ENCODE peak calls at places on chromosome 17, in seven cellular contexts. U, Z, A, T, L, C and J are unnamed samples.
A peak's percentile ranks its signal among the peaks of the same experiment; 100 is the strongest.

GRCh38 chr17:54924405-54924804 is 23.8 kb downstream of the TOM1L1 start:
- DNase-seq in T (no peak), C (no peak), U (no peak), A (no peak), Z (no peak), L (no peak), J (no peak)

GRCh38 chr17:80705988-80706387 is 161.3 kb downstream of the RPTOR start:
- DNase-seq in A (no peak), U (no peak), L (no peak), Z (no peak), C (no peak), T (no peak), J (no peak)

GRCh38 chr17:266219-266618 is 84.8 kb upstream of the DOC2B start:
- DNase-seq in Z (no peak), T (no peak), L (no peak), U (no peak), C (no peak), A (no peak), J (no peak)

GRCh38 chr17:33667052-33667509 is 374.0 kb upstream of the ASIC2 start:
- DNase-seq in T (no peak), L (no peak), U (peak; percentile 48), Z (no peak), A (no peak), C (no peak), J (no peak)

GRCh38 chr17:73801455-73802100 is 157.3 kb upstream of the SDK2 start:
- DNase-seq in L (no peak), A (no peak), U (no peak), C (no peak), T (no peak), Z (no peak), J (no peak)

GRCh38 chr17:69733171-69734014 is 318.9 kb downstream of the MAP2K6 start:
- DNase-seq in U (no peak), L (no peak), T (no peak), C (peak; percentile 39), Z (peak; percentile 8), A (no peak), J (no peak)

GRCh38 chr17:74814453-74814852 is 38.3 kb upstream of the NAT9 start:
- DNase-seq in L (no peak), A (no peak), Z (no peak), T (no peak), U (no peak), C (no peak), J (no peak)

GRCh38 chr17:59743842-59744241 is 36.4 kb downstream of the VMP1 start:
- DNase-seq in C (no peak), U (no peak), Z (no peak), L (no peak), T (no peak), A (no peak), J (no peak)

GRCh38 chr17:63988741-63989621 is 9.2 kb upstream of the PRR29 start:
- DNase-seq in L (no peak), U (no peak), Z (no peak), C (no peak), A (peak; percentile 45), T (no peak), J (no peak)

GRCh38 chr17:40514013-40514875 is 12.8 kb upstream of the TNS4 start:
- DNase-seq in C (no peak), A (no peak), L (no peak), T (no peak), U (no peak), Z (no peak), J (no peak)

GRCh38 chr17:73432624-73433190 is 120.9 kb upstream of the CDC42EP4 start:
- DNase-seq in L (no peak), T (no peak), U (no peak), Z (no peak), C (no peak), A (no peak), J (no peak)

GRCh38 chr17:82775033-82775823 is 23.4 kb downstream of the TBCD start:
- DNase-seq in C (no peak), U (no peak), T (peak; percentile 74), A (peak; percentile 83), Z (peak; percentile 95), L (peak; percentile 24), J (no peak)

GRCh38 chr17:63700528-63701441 is 860 bp upstream of the LIMD2 start:
- DNase-seq in U (no peak), A (peak; percentile 75), Z (no peak), T (no peak), C (no peak), L (no peak), J (peak; percentile 46)

GRCh38 chr17:6524520-6524919 is 31.8 kb downstream of the PITPNM3 start:
- DNase-seq in A (no peak), C (peak; percentile 47), L (peak; percentile 37), Z (peak; percentile 55), U (no peak), T (no peak), J (no peak)
- TF ChIP-seq REST in A (no peak), C (no peak), L (no peak), Z (no peak), U (no peak), T (no peak), J (no peak)

GRCh38 chr17:20143740-20144139 is 134.6 kb downstream of the SPECC1 start:
- DNase-seq in U (no peak), L (no peak), A (peak; percentile 10), T (no peak), C (no peak), Z (no peak), J (no peak)
- TF ChIP-seq REST in U (no peak), L (no peak), A (no peak), T (no peak), C (no peak), Z (no peak), J (no peak)

GRCh38 chr17:39402890-39403605 is 1.6 kb upstream of the FBXL20 start:
- DNase-seq in L (no peak), U (no peak), A (peak; percentile 21), C (no peak), Z (no peak), T (no peak), J (no peak)

GRCh38 chr17:39402279-39402889 is 958 bp upstream of the FBXL20 start:
- DNase-seq in L (peak; percentile 92), T (peak; percentile 95), A (peak; percentile 99), Z (peak; percentile 98), U (peak; percentile 60), C (peak; percentile 42), J (peak; percentile 96)

GRCh38 chr17:39401412-39402278 is at the start of gene FBXL20:
- DNase-seq in Z (peak; percentile 98), T (peak; percentile 99), C (peak; percentile 28), U (peak; percentile 41), A (peak; percentile 96), L (peak; percentile 65), J (peak; percentile 93)

GRCh38 chr17:39406951-39407350 is 5.5 kb upstream of the FBXL20 start:
- DNase-seq in T (no peak), A (no peak), Z (no peak), C (no peak), U (no peak), L (no peak), J (no peak)

GRCh38 chr17:39404542-39405378 is 3.3 kb upstream of the FBXL20 start:
- DNase-seq in Z (peak; percentile 80), T (peak; percentile 26), A (no peak), U (no peak), L (no peak), C (no peak), J (peak; percentile 40)
- TF ChIP-seq REST in Z (no peak), T (no peak), A (no peak), U (no peak), L (no peak), C (no peak), J (no peak)

GRCh38 chr17:38872671-38873385 is 3.0 kb downstream of the LASP1 start:
- DNase-seq in C (no peak), T (no peak), L (no peak), A (no peak), Z (no peak), U (no peak), J (no peak)
- TF ChIP-seq REST in C (no peak), T (no peak), L (no peak), A (no peak), Z (no peak), U (no peak), J (no peak)